ENCODE peak calls at places on chromosomes 2 and 18, in six cellular contexts. F, L, Z, Y, T and W are unnamed samples.
A peak's percentile ranks its signal among the peaks of the same experiment; 100 is the strongest.

GRCh38 chr2:119205001-119205669 is 18.5 kb upstream of the STEAP3 start:
- DNase-seq in F (no peak), L (no peak), Z (no peak), Y (no peak), T (no peak), W (no peak)

GRCh38 chr2:76675237-76675636 is 846.9 kb downstream of the LRRTM4 start:
- DNase-seq in F (no peak), L (no peak), Z (no peak), Y (no peak), T (no peak), W (no peak)

GRCh38 chr2:929011-929735 is 21.5 kb upstream of the SNTG2 start:
- DNase-seq in F (no peak), L (no peak), Z (no peak), Y (no peak), T (no peak), W (no peak)

GRCh38 chr18:9831046-9831722 is 54.6 kb upstream of the TXNDC2 start:
- DNase-seq in F (no peak), L (no peak), Z (no peak), Y (no peak), T (no peak), W (no peak)

GRCh38 chr2:150809083-150809482 is 321.6 kb upstream of the RND3 start:
- DNase-seq in F (no peak), L (no peak), Z (no peak), Y (no peak), T (no peak), W (no peak)

GRCh38 chr2:73258186-73258912 is 24.2 kb downstream of the CCT7 start:
- DNase-seq in F (no peak), L (no peak), Z (no peak), Y (no peak), T (no peak), W (no peak)

GRCh38 chr2:15673919-15674636 is 82.4 kb downstream of the DDX1 start:
- DNase-seq in F (no peak), L (no peak), Z (peak; percentile 8), Y (no peak), T (peak; percentile 6), W (no peak)

GRCh38 chr2:178871536-178871935 is 64.3 kb upstream of the TTN start:
- DNase-seq in F (no peak), L (no peak), Z (no peak), Y (no peak), T (no peak), W (no peak)

GRCh38 chr2:134120718-134121630 is 132.9 kb upstream of the MGAT5 start:
- DNase-seq in F (peak; percentile 73), L (peak; percentile 34), Z (peak; percentile 71), Y (no peak), T (no peak), W (peak; percentile 62)
- TF ChIP-seq POLR2A in F (no peak), L (no peak), Z (no peak), Y (peak; percentile 50), T (no peak), W (peak; percentile 63)

GRCh38 chr18:44823286-44823685 is 142.6 kb downstream of the SETBP1 start:
- DNase-seq in F (no peak), L (no peak), Z (no peak), Y (no peak), T (no peak), W (no peak)

GRCh38 chr18:44821924-44822323 is 141.2 kb downstream of the SETBP1 start:
- DNase-seq in F (no peak), L (no peak), Z (no peak), Y (no peak), T (no peak), W (no peak)

GRCh38 chr18:44826418-44827259 is 146.0 kb downstream of the SETBP1 start:
- DNase-seq in F (peak; percentile 74), L (peak; percentile 73), Z (peak; percentile 83), Y (no peak), T (no peak), W (peak; percentile 79)

GRCh38 chr18:44823782-44824181 is 143.1 kb downstream of the SETBP1 start:
- DNase-seq in F (no peak), L (peak; percentile 25), Z (peak; percentile 29), Y (no peak), T (no peak), W (peak; percentile 31)

GRCh38 chr18:44824884-44825283 is 144.2 kb downstream of the SETBP1 start:
- DNase-seq in F (no peak), L (no peak), Z (no peak), Y (no peak), T (no peak), W (no peak)
- H3K4me1 ChIP-seq in F (peaks cover 15% of the 10 kb centered on the region), L (peaks cover 18% of the 10 kb centered on the region), Z (peaks cover 2% of the 10 kb centered on the region), Y (peaks cover 66% of the 10 kb centered on the region), T (no peaks in the 10 kb centered on the region), W (peaks cover 9% of the 10 kb centered on the region)

GRCh38 chr2:27212626-27213471 is 781 bp upstream of the SLC5A6 start:
- DNase-seq in F (no peak), L (peak; percentile 23), Z (peak; percentile 76), Y (peak; percentile 66), T (no peak), W (peak; percentile 57)
- TF ChIP-seq CTCF in F (no peak), L (no peak), Z (no peak), Y (peak; percentile 6), T (no peak), W (no peak)

DNA sequence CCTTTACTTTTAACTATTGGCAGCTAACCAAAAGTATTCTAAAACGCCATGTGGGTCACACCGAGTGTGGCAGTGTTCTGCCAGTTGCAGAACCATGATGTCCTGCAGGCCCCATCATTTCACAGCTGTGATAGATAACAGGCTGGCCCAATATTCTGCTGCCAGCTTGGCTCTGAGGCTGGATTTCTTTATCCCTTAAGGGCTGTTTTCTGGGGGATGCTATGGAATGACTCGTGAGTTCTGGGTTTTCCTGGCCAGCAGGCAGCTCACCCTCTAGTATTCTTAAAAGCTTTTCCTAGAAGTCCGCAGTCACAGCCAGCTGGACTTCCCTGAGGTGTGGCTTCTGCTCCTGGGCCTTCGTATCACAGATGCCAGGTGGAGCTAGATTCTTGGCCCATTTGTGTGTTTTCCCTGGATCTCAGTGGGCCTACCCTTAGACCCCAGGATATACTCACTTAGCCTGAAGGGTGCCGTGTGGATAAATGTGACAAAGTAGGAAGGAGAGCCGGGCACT is 41.0 kb downstream of the FHOD3 start:
- DNase-seq in F (no peak), L (no peak), Z (no peak), Y (no peak), T (no peak), W (peak; percentile 65)
- TF ChIP-seq POLR2A in F (no peak), L (no peak), Z (no peak), Y (no peak), T (no peak), W (no peak)

DNA sequence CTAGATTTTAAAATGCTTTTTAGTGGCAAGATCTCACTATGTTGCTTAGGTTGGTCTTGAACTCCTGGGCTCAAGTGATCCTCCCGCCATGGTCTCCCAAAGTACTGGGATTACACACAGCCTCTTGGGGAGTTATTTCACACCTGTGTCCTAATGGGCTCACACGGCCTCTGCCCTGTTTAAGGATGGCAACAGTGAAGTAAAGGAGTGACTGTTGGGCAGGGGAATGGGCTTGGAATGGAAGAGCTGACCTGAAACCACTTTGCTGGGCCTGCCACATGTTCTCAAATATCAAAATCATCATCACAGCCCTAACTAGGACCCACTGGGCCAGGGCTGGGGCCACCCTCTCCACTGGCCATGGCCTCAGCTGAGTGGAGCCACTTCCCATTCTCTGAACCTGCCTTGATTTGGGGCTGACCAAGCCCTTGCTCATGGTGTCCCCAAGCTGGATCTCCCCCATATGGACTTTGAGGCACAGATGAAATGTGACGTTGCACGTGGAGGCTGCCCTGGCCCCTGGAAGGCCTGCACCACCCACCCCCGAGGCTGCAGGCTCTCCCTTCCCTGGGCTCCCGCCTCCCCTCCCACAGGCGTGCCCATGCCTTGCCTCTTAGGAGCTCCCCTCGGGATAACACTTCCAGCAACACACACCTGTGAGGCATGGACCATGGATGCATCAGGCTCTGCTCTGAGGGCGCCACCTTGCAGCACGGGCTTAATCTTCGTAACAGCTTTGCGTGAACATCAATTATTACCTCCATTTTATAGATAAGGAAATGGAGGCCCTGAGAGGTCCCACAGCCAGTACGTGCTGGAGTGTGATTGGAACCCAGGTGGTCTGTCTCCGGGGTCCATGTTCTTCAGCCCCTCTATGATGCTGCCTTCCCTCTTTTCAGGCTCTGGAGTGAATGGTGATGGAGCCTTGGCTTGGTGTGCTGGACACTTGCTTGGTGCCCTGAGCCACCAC is 71.8 kb upstream of the SMAD7 start:
- DNase-seq in F (no peak), L (peak; percentile 13), Z (no peak), Y (no peak), T (no peak), W (peak; percentile 7)
- H3K4me1 ChIP-seq in F (no peaks in the 10 kb centered on the region), L (no peaks in the 10 kb centered on the region), Z (peaks cover 2% of the 10 kb centered on the region), Y (peaks cover 27% of the 10 kb centered on the region), T (peaks cover 32% of the 10 kb centered on the region), W (no peaks in the 10 kb centered on the region)

DNA sequence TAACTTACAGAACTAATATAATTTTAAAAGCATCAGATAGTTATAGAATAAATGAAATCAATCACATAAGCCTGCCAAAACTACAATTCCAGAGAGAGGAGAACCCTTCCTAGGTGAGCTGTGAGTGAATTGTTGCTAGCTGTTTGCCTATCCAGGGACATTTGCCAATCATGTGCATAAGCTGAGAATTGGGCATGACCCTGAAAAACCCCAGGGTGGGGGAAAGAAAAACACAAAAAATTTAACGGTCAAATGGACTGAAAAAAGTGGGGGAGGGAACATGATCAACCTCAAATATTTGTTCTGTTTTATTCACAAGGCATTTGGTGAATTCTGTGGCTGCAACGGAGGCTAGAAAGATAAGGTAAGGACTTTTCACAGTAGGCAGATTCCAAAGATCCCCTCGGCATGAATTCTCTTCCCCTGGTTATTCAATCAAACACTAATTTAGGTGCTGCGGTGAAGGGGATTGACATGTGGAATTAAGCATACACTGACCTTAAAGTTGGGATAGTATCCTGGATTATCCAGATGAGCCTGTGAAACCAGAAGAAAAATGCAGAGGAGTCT is 203.9 kb upstream of the RGPD4 start:
- DNase-seq in F (no peak), L (no peak), Z (no peak), Y (no peak), T (no peak), W (no peak)
- TF ChIP-seq CTCF in F (no peak), L (no peak), Z (no peak), Y (no peak), T (no peak), W (no peak)